ENCODE peak calls at places on chromosome X, in six cellular contexts. G is endothelial cell of umbilical vein; L is NCI-H748 treated with DMSO at 0.1 percent for 48 hours; O is NK-92 treated with Interleukin-12 subunit alpha and Interleukin-12 subunit beta, amount 100 ng/mL, for 24 hours; N is H9; D is HFF-Myc. E is an unnamed sample.

GRCh38 chrX:48971325-48972213 is at the start of gene KCND1:
- DNase-seq in D (no peak), L (peak), G (peak), N (peak), O (no peak), E (no peak)

GRCh38 chrX:69093960-69094935 is 71.0 kb downstream of the PJA1 start:
- DNase-seq in N (peak), G (peak), O (no peak), D (no peak), L (peak), E (peak)

GRCh38 chrX:8845060-8845459 is 43.9 kb upstream of the FAM9A start:
- DNase-seq in G (no peak), D (peak), O (no peak), L (no peak), N (no peak), E (no peak)

GRCh38 chrX:134813697-134814096 is 155.4 kb upstream of the PLAC1 start:
- DNase-seq in G (no peak), D (no peak), N (no peak), O (no peak), L (no peak), E (no peak)

GRCh38 chrX:69321006-69321655 is 155.9 kb upstream of the PJA1 start:
- DNase-seq in L (no peak), O (no peak), N (no peak), D (no peak), G (no peak), E (no peak)

GRCh38 chrX:151724563-151725337 is 8.9 kb downstream of the FATE1 start:
- DNase-seq in G (no peak), O (no peak), N (no peak), L (no peak), D (no peak), E (no peak)

GRCh38 chrX:40871385-40872082 is 136.2 kb upstream of the MED14 start:
- DNase-seq in O (no peak), N (no peak), D (no peak), L (no peak), G (peak), E (no peak)

GRCh38 chrX:136147320-136147901 is at the start of gene FHL1:
- DNase-seq in O (no peak), G (peak), L (no peak), D (no peak), N (peak), E (no peak)

GRCh38 chrX:52352551-52352950 is 16.3 kb upstream of the XAGE2 start:
- DNase-seq in L (no peak), N (no peak), D (no peak), O (no peak), G (no peak), E (no peak)

GRCh38 chrX:3548743-3549441 is 164.6 kb downstream of the PRKX start:
- DNase-seq in G (peak), D (no peak), O (no peak), L (peak), N (no peak), E (no peak)

GRCh38 chrX:19975862-19976261 is 15.0 kb downstream of the BCLAF3 start:
- DNase-seq in N (no peak), D (no peak), L (no peak), O (no peak), G (no peak), E (no peak)

GRCh38 chrX:52576946-52577345 is 60.1 kb upstream of the XAGE1B start:
- DNase-seq in G (no peak), L (no peak), O (no peak), D (no peak), N (peak), E (no peak)

GRCh38 chrX:77785400-77785745 is 643 bp downstream of the ATRX start:
- DNase-seq in D (no peak), O (peak), N (peak), L (peak), G (no peak), E (no peak)

GRCh38 chrX:40827331-40827730 is 92.0 kb upstream of the MED14 start:
- DNase-seq in O (no peak), L (no peak), N (no peak), G (no peak), D (no peak), E (no peak)

GRCh38 chrX:124341361-124342132 is 4.8 kb upstream of the SH2D1A start:
- DNase-seq in O (no peak), L (no peak), G (no peak), D (no peak), N (no peak), E (no peak)

GRCh38 chrX:107894038-107894437 is 68.4 kb downstream of the MID2 start:
- DNase-seq in D (peak), L (peak), O (no peak), N (no peak), G (peak), E (peak)

GRCh38 chrX:140713174-140713539 is 3.6 kb downstream of the LINC00632 start:
- DNase-seq in O (no peak), N (no peak), L (no peak), D (no peak), G (no peak), E (no peak)

GRCh38 chrX:13258725-13259124 is 61.1 kb downstream of the ATXN3L start:
- DNase-seq in N (no peak), O (no peak), L (no peak), D (no peak), G (no peak), E (no peak)

GRCh38 chrX:7028246-7028645 is 119.3 kb upstream of the STS start:
- DNase-seq in N (no peak), D (no peak), O (no peak), G (no peak), L (no peak), E (no peak)

GRCh38 chrX:100328342-100328741 is 81.7 kb downstream of the PCDH19 start:
- DNase-seq in G (no peak), N (no peak), L (no peak), O (no peak), D (no peak), E (no peak)

GRCh38 chrX:134377537-134377936 is 82.4 kb upstream of the HPRT1 start:
- DNase-seq in N (no peak), O (no peak), D (no peak), G (peak), L (no peak), E (peak)

GRCh38 chrX:15358533-15358932 is 23.2 kb upstream of the PIGA start:
- DNase-seq in G (no peak), N (no peak), O (no peak), D (no peak), L (no peak), E (peak)

GRCh38 chrX:120299928-120300327 is 11.3 kb downstream of the TMEM255A start:
- DNase-seq in O (no peak), N (peak), D (no peak), G (no peak), L (no peak), E (no peak)

GRCh38 chrX:22060451-22060940 is 28.4 kb downstream of the PHEX start:
- DNase-seq in N (no peak), O (no peak), D (no peak), L (no peak), G (peak), E (no peak)

GRCh38 chrX:30373951-30374350 is 64.8 kb upstream of the NR0B1 start:
- DNase-seq in O (no peak), D (no peak), N (no peak), G (no peak), L (no peak), E (no peak)

GRCh38 chrX:155333701-155334100 is 713 bp downstream of the CLIC2 start:
- DNase-seq in D (no peak), L (no peak), N (no peak), O (no peak), G (no peak), E (no peak)

GRCh38 chrX:106752101-106752678 is 25.7 kb downstream of the RNF128 start:
- DNase-seq in G (no peak), D (no peak), L (no peak), O (no peak), N (peak), E (peak)

GRCh38 chrX:15465347-15465746 is 27.8 kb downstream of the PIR start:
- DNase-seq in L (no peak), O (no peak), G (no peak), D (peak), N (no peak), E (peak)

E was measured in Karpas-422.